ENCODE peak calls at places on chromosomes 2 and 18, in ten cellular contexts. Q is A549, P is HFFc6, O is AG09319, J is RWPE1, D is WTC11, M is neural crest cell, K is fibroblast of lung, F is esophagus squamous epithelium, G is H9. I is an unnamed sample.

GRCh38 chr2:121529439-121530209 is 1.1 kb upstream of the RNU4ATAC start:
- DNase-seq in Q (no peak), P (no peak), O (peak), J (peak), D (no peak), M (peak), K (peak), F (no peak), G (peak), I (peak)

GRCh38 chr2:19767876-19768275 is 133.9 kb downstream of the TTC32 start:
- DNase-seq in Q (no peak), P (no peak), O (no peak), J (no peak), D (no peak), M (no peak), K (peak), F (no peak), G (no peak), I (no peak)

GRCh38 chr2:48914477-48915077 is 159.1 kb upstream of the LHCGR start:
- DNase-seq in Q (no peak), P (no peak), O (no peak), J (no peak), D (no peak), M (no peak), K (no peak), F (no peak), G (no peak), I (no peak)

GRCh38 chr2:189624648-189625355 is 36.5 kb upstream of the ASNSD1 start:
- DNase-seq in Q (no peak), P (no peak), O (no peak), J (peak), D (no peak), M (no peak), K (no peak), F (no peak), G (no peak), I (peak)

GRCh38 chr2:198657520-198658121 is 800.1 kb downstream of the SATB2 start:
- DNase-seq in Q (peak), P (no peak), O (no peak), J (peak), D (peak), M (peak), K (peak), F (no peak), G (no peak), I (peak)

GRCh38 chr2:152223997-152224396 is 48.4 kb upstream of the STAM2 start:
- DNase-seq in Q (no peak), P (no peak), O (no peak), J (no peak), D (no peak), M (no peak), K (peak), F (no peak), G (no peak), I (no peak)

GRCh38 chr2:233422649-233423435 is 68.5 kb downstream of the DGKD start:
- DNase-seq in Q (no peak), P (no peak), O (no peak), J (no peak), D (no peak), M (no peak), K (no peak), F (no peak), G (no peak), I (no peak)

GRCh38 chr2:110804915-110805314 is 72.5 kb downstream of the ACOXL start:
- DNase-seq in Q (no peak), P (no peak), O (no peak), J (no peak), D (no peak), M (no peak), K (no peak), F (no peak), G (no peak), I (no peak)

GRCh38 chr2:172082105-172082943 is 3.0 kb upstream of the DLX1 start:
- DNase-seq in Q (no peak), P (peak), O (no peak), J (no peak), D (no peak), M (peak), K (no peak), F (no peak), G (no peak), I (no peak)

GRCh38 chr2:153872311-153873061 is 764 bp downstream of the GALNT13 start:
- DNase-seq in Q (peak), P (no peak), O (no peak), J (no peak), D (peak), M (no peak), K (no peak), F (no peak), G (peak), I (no peak)

GRCh38 chr2:223916181-223916900 is 28.8 kb downstream of the WDFY1 start:
- DNase-seq in Q (no peak), P (no peak), O (no peak), J (no peak), D (no peak), M (no peak), K (no peak), F (no peak), G (no peak), I (no peak)

GRCh38 chr2:33529771-33530481 is 53.5 kb downstream of the RASGRP3 start:
- DNase-seq in Q (peak), P (peak), O (peak), J (peak), D (no peak), M (no peak), K (peak), F (no peak), G (no peak), I (no peak)

GRCh38 chr2:86065512-86065911 is 40.2 kb downstream of the POLR1A start:
- DNase-seq in Q (no peak), P (peak), O (no peak), J (no peak), D (no peak), M (no peak), K (peak), F (no peak), G (no peak), I (no peak)

GRCh38 chr2:176844461-176844860 is 368.1 kb upstream of the HNRNPA3 start:
- DNase-seq in Q (no peak), P (no peak), O (no peak), J (no peak), D (no peak), M (no peak), K (no peak), F (no peak), G (no peak), I (no peak)

GRCh38 chr18:60391571-60392226 is 19.1 kb upstream of the MC4R start:
- DNase-seq in Q (no peak), P (no peak), O (peak), J (no peak), D (no peak), M (no peak), K (peak), F (no peak), G (no peak), I (no peak)

GRCh38 chr18:79545255-79545654 is 134.3 kb upstream of the CTDP1 start:
- DNase-seq in Q (no peak), P (no peak), O (no peak), J (no peak), D (no peak), M (no peak), K (no peak), F (no peak), G (no peak), I (no peak)

GRCh38 chr2:21175895-21176646 is 52.3 kb downstream of the TDRD15 start:
- DNase-seq in Q (no peak), P (no peak), O (no peak), J (no peak), D (no peak), M (no peak), K (no peak), F (no peak), G (no peak), I (no peak)

GRCh38 chr18:22015156-22015555 is 154.2 kb upstream of the GATA6 start:
- DNase-seq in Q (no peak), P (no peak), O (no peak), J (no peak), D (no peak), M (no peak), K (no peak), F (no peak), G (no peak), I (no peak)

GRCh38 chr2:47488870-47489584 is 86.1 kb downstream of the MSH2 start:
- DNase-seq in Q (peak), P (peak), O (peak), J (peak), D (no peak), M (no peak), K (peak), F (no peak), G (no peak), I (peak)

GRCh38 chr2:191679818-191680600 is 2.1 kb downstream of the NABP1 start:
- DNase-seq in Q (peak), P (peak), O (no peak), J (peak), D (no peak), M (no peak), K (peak), F (no peak), G (no peak), I (peak)

GRCh38 chr2:20425884-20426283 is 21.0 kb upstream of the RHOB start:
- DNase-seq in Q (no peak), P (no peak), O (no peak), J (no peak), D (no peak), M (no peak), K (no peak), F (no peak), G (peak), I (no peak)

GRCh38 chr2:241629762-241630435 is 7.1 kb downstream of the THAP4 start:
- DNase-seq in Q (no peak), P (no peak), O (no peak), J (no peak), D (no peak), M (no peak), K (peak), F (no peak), G (no peak), I (no peak)

GRCh38 chr2:50952596-50952995 is 79.3 kb downstream of the NRXN1 start:
- DNase-seq in Q (no peak), P (no peak), O (no peak), J (peak), D (no peak), M (no peak), K (peak), F (no peak), G (no peak), I (no peak)

GRCh38 chr2:207141381-207141780 is 24.4 kb downstream of the KLF7 start:
- DNase-seq in Q (no peak), P (no peak), O (no peak), J (no peak), D (no peak), M (no peak), K (no peak), F (no peak), G (no peak), I (no peak)

GRCh38 chr2:38274286-38275276 is 102.5 kb downstream of the ATL2 start:
- DNase-seq in Q (peak), P (peak), O (peak), J (peak), D (no peak), M (peak), K (peak), F (no peak), G (no peak), I (peak)

GRCh38 chr18:26614374-26614773 is 66.0 kb upstream of the KCTD1 start:
- DNase-seq in Q (peak), P (no peak), O (no peak), J (no peak), D (no peak), M (no peak), K (peak), F (no peak), G (no peak), I (no peak)

GRCh38 chr2:176176233-176176632 is 12.2 kb upstream of the HOXD1 start:
- DNase-seq in Q (no peak), P (no peak), O (no peak), J (no peak), D (no peak), M (no peak), K (peak), F (no peak), G (no peak), I (no peak)

GRCh38 chr2:235360446-235360845 is 133.4 kb upstream of the AGAP1 start:
- DNase-seq in Q (no peak), P (no peak), O (no peak), J (no peak), D (no peak), M (no peak), K (no peak), F (no peak), G (no peak), I (no peak)

GRCh38 chr2:99085400-99085799 is 56.1 kb upstream of the C2orf15 start:
- DNase-seq in Q (peak), P (no peak), O (no peak), J (no peak), D (peak), M (no peak), K (no peak), F (no peak), G (peak), I (no peak)
- TF ChIP-seq CTCF in Q (peak), P (peak), O (peak), J (peak), D (no peak), M (peak), K (peak), F (no peak), G (peak), I (peak)

GRCh38 chr2:55961318-55961911 is 37.8 kb upstream of the EFEMP1 start:
- DNase-seq in Q (peak), P (peak), O (no peak), J (peak), D (no peak), M (no peak), K (peak), F (no peak), G (no peak), I (peak)
- TF ChIP-seq CTCF in Q (peak), P (peak), O (peak), J (peak), D (peak), M (peak), K (peak), F (peak), G (peak), I (peak)

GRCh38 chr2:145047554-145047953 is 527.6 kb upstream of the ZEB2 start:
- DNase-seq in Q (no peak), P (no peak), O (no peak), J (no peak), D (no peak), M (no peak), K (no peak), F (no peak), G (no peak), I (no peak)

GRCh38 chr2:145041706-145042105 is 521.8 kb upstream of the ZEB2 start:
- DNase-seq in Q (no peak), P (no peak), O (no peak), J (no peak), D (no peak), M (no peak), K (no peak), F (no peak), G (no peak), I (no peak)

GRCh38 chr2:145044506-145044905 is 524.6 kb upstream of the ZEB2 start:
- DNase-seq in Q (no peak), P (no peak), O (no peak), J (peak), D (no peak), M (no peak), K (no peak), F (no peak), G (no peak), I (no peak)

GRCh38 chr2:145040433-145040832 is 520.5 kb upstream of the ZEB2 start:
- DNase-seq in Q (no peak), P (no peak), O (no peak), J (no peak), D (no peak), M (no peak), K (no peak), F (no peak), G (no peak), I (no peak)

DNA sequence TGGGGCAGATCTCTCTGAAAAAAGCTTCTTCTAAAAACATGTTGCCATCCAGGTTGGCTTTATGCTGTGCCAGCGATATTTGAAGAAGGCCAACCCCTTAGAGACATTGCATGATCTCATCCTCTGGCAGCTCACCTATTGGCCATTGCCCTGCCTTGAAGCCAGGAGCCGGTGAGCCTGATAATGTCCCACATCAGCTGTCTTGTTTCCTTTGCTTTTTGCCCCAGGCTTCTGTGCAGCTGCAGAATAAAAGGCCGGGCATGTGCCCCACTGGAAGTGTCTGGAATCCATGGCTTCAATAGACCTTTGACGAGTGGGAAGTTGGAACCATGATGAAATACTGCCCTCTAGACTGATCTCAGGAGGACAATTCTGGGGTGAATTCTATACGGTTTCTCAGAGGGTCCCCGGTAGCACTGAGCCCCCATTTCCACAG is 523.5 kb upstream of the ZEB2 start:
- DNase-seq in Q (peak), P (no peak), O (no peak), J (no peak), D (peak), M (no peak), K (no peak), F (no peak), G (no peak), I (no peak)
- TF ChIP-seq CTCF in Q (peak), P (no peak), O (no peak), J (no peak), D (no peak), M (no peak), K (no peak), F (no peak), G (no peak), I (no peak)

DNA sequence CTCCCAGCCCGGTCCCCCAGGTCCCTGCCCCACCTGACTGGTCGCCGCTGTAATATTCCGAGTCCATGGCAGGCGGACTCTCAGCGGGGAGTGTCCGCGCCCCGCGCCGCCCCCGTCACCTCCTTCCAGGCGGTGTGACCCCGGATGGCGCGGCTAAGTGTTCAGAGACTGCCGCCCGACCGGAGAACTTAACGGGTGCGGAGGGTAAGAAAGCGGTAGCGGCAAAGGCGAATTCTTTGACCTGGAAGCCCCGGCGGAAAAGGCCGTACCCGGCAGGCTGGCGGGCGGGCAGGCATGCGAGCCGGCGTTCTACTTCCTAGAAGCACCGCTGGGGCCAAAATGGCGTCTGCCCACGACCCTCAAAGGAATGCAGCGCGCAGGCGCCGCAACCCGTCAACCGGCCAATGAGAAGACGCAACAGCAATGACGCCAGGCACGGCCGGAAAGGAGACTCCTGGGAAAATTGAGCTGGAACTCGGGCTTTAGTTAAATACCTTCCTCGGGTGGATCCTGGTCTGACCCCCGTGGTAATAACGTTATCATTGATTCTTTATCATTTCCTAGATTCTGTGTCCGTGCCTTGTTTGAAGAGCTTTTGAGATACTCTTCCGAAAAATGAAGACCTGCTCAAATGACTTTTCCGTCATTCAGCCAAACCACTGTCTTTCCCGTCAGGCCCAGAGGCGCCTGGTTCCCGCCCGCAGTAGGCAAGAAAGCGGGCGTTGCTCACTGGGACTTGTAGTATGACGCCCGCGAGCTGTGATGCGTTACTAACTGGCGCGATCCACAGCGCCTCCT is at the start of gene IWS1:
- DNase-seq in Q (peak), P (peak), O (peak), J (peak), D (peak), M (peak), K (peak), F (peak), G (peak), I (peak)
- TF ChIP-seq CTCF in Q (no peak), P (peak), O (no peak), J (no peak), D (no peak), M (no peak), K (no peak), F (no peak), G (no peak), I (no peak)

DNA sequence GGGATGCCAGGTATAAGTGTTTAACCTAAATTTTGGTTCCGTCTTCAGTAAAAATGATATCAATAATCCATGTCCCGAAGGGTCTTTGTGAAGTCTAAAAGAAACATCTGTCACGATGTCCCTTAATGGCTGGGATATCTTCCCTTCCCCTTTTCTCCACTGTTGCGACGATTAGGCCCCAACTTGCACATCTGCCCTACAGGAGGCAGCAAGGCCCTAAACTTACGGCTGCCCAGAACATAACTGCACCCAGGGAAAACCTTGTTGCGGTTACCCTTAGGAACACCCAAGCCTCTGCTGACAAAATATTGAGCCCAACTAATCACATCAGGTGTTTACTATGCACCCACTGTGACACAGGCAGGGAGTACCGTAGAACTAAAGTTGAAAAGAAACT is 1.2 kb upstream of the SMAD2 start:
- DNase-seq in Q (peak), P (no peak), O (no peak), J (no peak), D (peak), M (peak), K (no peak), F (no peak), G (peak), I (peak)
- TF ChIP-seq CTCF in Q (peak), P (no peak), O (no peak), J (peak), D (no peak), M (peak), K (no peak), F (no peak), G (peak), I (no peak)

GRCh38 chr2:196638765-196639164 is 750 bp upstream of the CCDC150 start:
- DNase-seq in Q (no peak), P (no peak), O (no peak), J (no peak), D (no peak), M (no peak), K (no peak), F (no peak), G (no peak), I (no peak)

GRCh38 chr2:196640031-196640548 is 575 bp downstream of the CCDC150 start:
- DNase-seq in Q (no peak), P (no peak), O (no peak), J (no peak), D (no peak), M (no peak), K (no peak), F (no peak), G (no peak), I (no peak)

GRCh38 chr2:196635156-196635555 is 4.4 kb upstream of the CCDC150 start:
- DNase-seq in Q (no peak), P (no peak), O (no peak), J (no peak), D (no peak), M (no peak), K (peak), F (no peak), G (no peak), I (no peak)

DNA sequence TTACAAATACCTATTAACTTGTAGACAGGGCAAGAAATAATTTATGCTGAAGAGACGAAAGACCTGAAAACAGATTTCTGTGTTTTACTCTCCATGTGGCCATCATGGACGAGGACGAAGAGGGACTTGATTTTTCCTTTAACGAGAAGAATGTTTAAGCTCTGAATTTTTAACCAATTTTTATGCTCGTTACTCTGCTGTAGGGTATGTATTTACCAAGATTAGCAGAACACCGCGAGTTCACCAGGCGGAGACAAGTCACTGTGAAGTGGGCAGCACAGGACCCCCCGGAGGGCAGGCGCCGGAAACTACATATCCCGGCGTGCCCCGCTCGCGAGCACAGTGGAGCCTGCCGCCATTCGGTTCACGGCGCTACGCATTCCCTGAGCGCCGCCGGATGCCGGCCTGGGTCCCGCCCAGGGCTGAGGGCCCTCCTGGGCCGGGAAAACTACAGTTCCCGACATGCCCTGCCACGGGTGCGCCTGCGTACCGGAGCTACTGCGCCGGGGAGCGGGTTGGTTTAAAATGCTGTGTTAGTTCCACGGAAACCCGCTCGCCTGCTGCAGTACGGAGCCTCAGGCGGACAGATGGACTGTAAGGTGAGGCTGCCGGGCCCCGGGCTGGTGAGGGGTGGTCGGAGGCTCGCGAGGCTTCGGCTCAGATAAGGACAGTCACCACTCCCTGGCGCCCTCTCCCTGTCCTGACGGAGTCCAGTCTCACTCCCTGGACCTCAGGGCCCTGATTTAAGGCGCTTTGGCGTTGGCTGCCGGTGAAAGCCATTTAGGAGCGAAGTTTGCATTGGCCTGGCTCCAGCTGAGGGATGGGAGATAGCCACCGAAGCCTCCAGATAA is at the start of gene CCDC150:
- DNase-seq in Q (peak), P (peak), O (peak), J (peak), D (peak), M (peak), K (peak), F (peak), G (peak), I (peak)
- TF ChIP-seq CTCF in Q (peak), P (no peak), O (peak), J (no peak), D (no peak), M (peak), K (peak), F (no peak), G (peak), I (no peak)

I was measured in Calu3.